ENCODE peak calls at places on chromosomes 13 and 19, in seven cellular contexts. V is NCI-H1092, A is heart left ventricle, I is left colon, W is fibroblast of the conjunctiva, B is dorsolateral prefrontal cortex, Q is GM04504. M is an unnamed sample.

GRCh38 chr13:42883142-42883541 is 101.8 kb downstream of the FAM216B start:
- DNase-seq in V (no peak), I (no peak), W (no peak), B (no peak), Q (no peak), A (no peak), M (no peak)

GRCh38 chr13:33958964-33959363 is 141.0 kb downstream of the RFC3 start:
- DNase-seq in Q (no peak), A (no peak), I (no peak), W (no peak), V (no peak), B (no peak), M (no peak)

GRCh38 chr19:7533281-7533819 is 2.2 kb upstream of the PNPLA6 start:
- DNase-seq in I (peak), B (no peak), W (peak), A (peak), Q (no peak), V (no peak), M (peak)

GRCh38 chr13:20064128-20064527 is 96.7 kb downstream of the GJA3 start:
- DNase-seq in V (no peak), Q (no peak), I (no peak), B (no peak), W (no peak), A (no peak), M (no peak)

GRCh38 chr13:106028916-106029315 is 506.5 kb downstream of the EFNB2 start:
- DNase-seq in W (no peak), Q (no peak), I (no peak), B (no peak), A (no peak), V (no peak), M (no peak)

GRCh38 chr19:458091-459042 is 2.5 kb downstream of the SHC2 start:
- DNase-seq in Q (no peak), I (no peak), A (no peak), V (no peak), W (no peak), B (no peak), M (no peak)

GRCh38 chr19:55440411-55441105 is 2.5 kb downstream of the SHISA7 start:
- DNase-seq in A (no peak), I (no peak), Q (no peak), V (no peak), W (no peak), B (no peak), M (no peak)

GRCh38 chr19:49338023-49338677 is 2.9 kb downstream of the CD37 start:
- DNase-seq in Q (no peak), B (no peak), V (no peak), W (no peak), A (no peak), I (no peak), M (no peak)

GRCh38 chr19:44582581-44583265 is 30.6 kb upstream of the IGSF23 start:
- DNase-seq in W (no peak), Q (no peak), I (no peak), V (no peak), B (no peak), A (no peak), M (no peak)

GRCh38 chr19:50906217-50906616 is 5.0 kb downstream of the KLK4 start:
- DNase-seq in A (no peak), W (no peak), B (no peak), Q (no peak), I (no peak), V (no peak), M (no peak)

GRCh38 chr13:41059466-41059865 is 1.8 kb upstream of the WBP4 start:
- DNase-seq in Q (no peak), I (no peak), W (no peak), V (no peak), A (no peak), B (no peak), M (no peak)

GRCh38 chr13:113489171-113489548 is 1.4 kb downstream of the DCUN1D2 start:
- DNase-seq in B (no peak), V (no peak), A (no peak), W (no peak), Q (no peak), I (no peak), M (no peak)

GRCh38 chr13:66618702-66619101 is 611.4 kb downstream of the PCDH9 start:
- DNase-seq in Q (peak), B (no peak), I (no peak), W (peak), A (no peak), V (peak), M (no peak)

GRCh38 chr19:39428309-39429112 is 7.2 kb downstream of the RPS16 start:
- DNase-seq in Q (peak), I (no peak), V (no peak), W (no peak), B (no peak), A (peak), M (no peak)

GRCh38 chr13:51201886-51202285 is 20.3 kb upstream of the FAM124A start:
- DNase-seq in W (no peak), B (no peak), A (no peak), I (no peak), Q (no peak), V (no peak), M (no peak)

GRCh38 chr13:51858433-51859247 is 3.1 kb upstream of the CCDC70 start:
- DNase-seq in A (no peak), V (no peak), B (no peak), Q (no peak), I (no peak), W (no peak), M (no peak)

GRCh38 chr13:79932556-79932955 is 408.4 kb downstream of the SPRY2 start:
- DNase-seq in B (no peak), I (no peak), W (no peak), Q (no peak), A (no peak), V (no peak), M (no peak)

GRCh38 chr13:90412980-90413379 is 934.5 kb upstream of the MIR17HG start:
- DNase-seq in A (no peak), W (no peak), B (no peak), Q (no peak), V (no peak), I (no peak), M (no peak)

GRCh38 chr19:3573162-3573857 is 566 bp downstream of the HMG20B start:
- DNase-seq in V (no peak), I (peak), A (no peak), B (no peak), W (no peak), Q (no peak), M (no peak)

GRCh38 chr13:101623469-101624209 is 171.2 kb downstream of the ITGBL1 start:
- DNase-seq in I (no peak), W (peak), A (no peak), V (no peak), Q (no peak), B (no peak), M (no peak)

GRCh38 chr19:8423821-8424223 is 10.7 kb downstream of the MARCHF2 start:
- DNase-seq in Q (peak), W (peak), I (peak), V (no peak), B (peak), A (peak), M (no peak)

GRCh38 chr19:50465986-50466771 is 10.1 kb upstream of the EMC10 start:
- DNase-seq in V (peak), B (no peak), I (peak), Q (no peak), W (no peak), A (no peak), M (no peak)

GRCh38 chr19:55308281-55308680 is 16.9 kb downstream of the TMEM150B start:
- DNase-seq in I (no peak), W (no peak), A (no peak), V (no peak), B (no peak), Q (no peak), M (no peak)

GRCh38 chr19:55467236-55468053 is 2.9 kb upstream of the C19orf85 start:
- DNase-seq in A (peak), I (no peak), Q (peak), V (no peak), W (no peak), B (peak), M (no peak)

GRCh38 chr13:25420161-25420560 is 48.4 kb downstream of the ATP8A2 start:
- DNase-seq in W (no peak), A (no peak), I (no peak), Q (no peak), V (peak), B (no peak), M (no peak)

GRCh38 chr13:109785892-109786450 is 412 bp downstream of the IRS2 start:
- DNase-seq in A (no peak), Q (no peak), V (no peak), W (no peak), B (no peak), I (no peak), M (no peak)

GRCh38 chr19:49432141-49433073 is 7.2 kb downstream of the GFY start:
- DNase-seq in Q (no peak), V (no peak), W (no peak), A (no peak), B (no peak), I (peak), M (no peak)

GRCh38 chr19:54418930-54419800 is 3.9 kb downstream of the TTYH1 start:
- DNase-seq in A (no peak), B (no peak), I (no peak), Q (no peak), W (no peak), V (no peak), M (no peak)

GRCh38 chr13:31263346-31263745 is 63.6 kb downstream of the B3GLCT start:
- DNase-seq in W (no peak), A (no peak), B (no peak), Q (no peak), V (no peak), I (no peak), M (no peak)

GRCh38 chr19:41407271-41407670 is 9.7 kb downstream of the BCKDHA start:
- DNase-seq in B (no peak), A (no peak), W (no peak), I (no peak), V (no peak), Q (no peak), M (no peak)

GRCh38 chr19:6048808-6049405 is 61.4 kb downstream of the RFX2 start:
- DNase-seq in V (peak), B (peak), A (peak), Q (peak), I (peak), W (peak), M (no peak)

GRCh38 chr13:43915451-43915850 is 35.7 kb downstream of the LACC1 start:
- DNase-seq in Q (no peak), B (no peak), W (no peak), I (no peak), A (no peak), V (no peak), M (no peak)

GRCh38 chr13:23552171-23552570 is 18.0 kb upstream of the TNFRSF19 start:
- DNase-seq in B (no peak), Q (no peak), I (no peak), W (no peak), A (no peak), V (no peak), M (no peak)

GRCh38 chr13:48493076-48493765 is 39.7 kb downstream of the RCBTB2 start:
- DNase-seq in B (no peak), W (no peak), A (no peak), V (no peak), Q (no peak), I (no peak), M (no peak)

GRCh38 chr19:49398001-49398615 is 10.1 kb downstream of the KASH5 start:
- DNase-seq in A (no peak), Q (no peak), I (no peak), W (no peak), V (no peak), B (no peak), M (no peak)

GRCh38 chr13:27170521-27171243 is 929 bp downstream of the USP12 start:
- DNase-seq in I (no peak), Q (no peak), A (peak), B (no peak), V (peak), W (no peak), M (no peak)

GRCh38 chr19:12884202-12884601 is 2.8 kb downstream of the KLF1 start:
- DNase-seq in V (no peak), I (no peak), Q (no peak), B (no peak), W (no peak), A (no peak), M (no peak)

GRCh38 chr13:48748681-48749080 is 95.0 kb downstream of the CYSLTR2 start:
- DNase-seq in Q (no peak), V (no peak), B (no peak), W (no peak), A (no peak), I (no peak), M (no peak)

M was measured in amygdala.